ENCODE peak calls at places on chromosomes 13 and 19, in four cellular contexts. One of them, this sample, is unnamed.

GRCh38 chr19:36142046-36142445 is 2.2 kb downstream of the CAPNS1 start:
- DNase-seq in amygdala: no peak
- DNase-seq in tibial artery: no peak
- DNase-seq in naive thymus-derived CD4-positive, alpha-beta T cell: no peak
- DNase-seq in this sample: no peak

GRCh38 chr19:9039728-9040127 is 29.5 kb upstream of the MUC16 start:
- DNase-seq in amygdala: no peak
- DNase-seq in tibial artery: no peak
- DNase-seq in naive thymus-derived CD4-positive, alpha-beta T cell: no peak
- DNase-seq in this sample: no peak

GRCh38 chr19:41263042-41263849 is 926 bp upstream of the HNRNPUL1 start:
- DNase-seq in amygdala: peak; percentile 77
- DNase-seq in tibial artery: peak; percentile 72
- DNase-seq in naive thymus-derived CD4-positive, alpha-beta T cell: peak; percentile 97
- DNase-seq in this sample: peak; percentile 86

GRCh38 chr19:39797083-39797482 is 18.4 kb downstream of the LEUTX start:
- DNase-seq in amygdala: no peak
- DNase-seq in tibial artery: no peak
- DNase-seq in naive thymus-derived CD4-positive, alpha-beta T cell: no peak
- DNase-seq in this sample: no peak

GRCh38 chr13:47588676-47589075 is 412.4 kb downstream of the SUCLA2 start:
- DNase-seq in amygdala: no peak
- DNase-seq in tibial artery: no peak
- DNase-seq in naive thymus-derived CD4-positive, alpha-beta T cell: no peak
- DNase-seq in this sample: no peak

GRCh38 chr13:106533940-106534843 is 1.3 kb downstream of the EFNB2 start:
- DNase-seq in amygdala: peak; percentile 63
- DNase-seq in tibial artery: peak; percentile 40
- DNase-seq in naive thymus-derived CD4-positive, alpha-beta T cell: peak; percentile 27
- DNase-seq in this sample: peak; percentile 71

GRCh38 chr19:11767633-11768133 is 883 bp downstream of the ZNF441 start:
- DNase-seq in amygdala: peak; percentile 18
- DNase-seq in tibial artery: peak; percentile 45
- DNase-seq in naive thymus-derived CD4-positive, alpha-beta T cell: no peak
- DNase-seq in this sample: peak; percentile 76

GRCh38 chr19:48461982-48462655 is 6.7 kb downstream of the KCNJ14 start:
- DNase-seq in amygdala: no peak
- DNase-seq in tibial artery: no peak
- DNase-seq in naive thymus-derived CD4-positive, alpha-beta T cell: no peak
- DNase-seq in this sample: no peak

GRCh38 chr19:52007436-52007804 is 591 bp downstream of the ZNF615 start:
- DNase-seq in amygdala: peak; percentile 28
- DNase-seq in tibial artery: no peak
- DNase-seq in naive thymus-derived CD4-positive, alpha-beta T cell: no peak
- DNase-seq in this sample: no peak

GRCh38 chr19:5891938-5892771 is 11.4 kb downstream of the NDUFA11 start:
- DNase-seq in amygdala: peak; percentile 5
- DNase-seq in tibial artery: no peak
- DNase-seq in naive thymus-derived CD4-positive, alpha-beta T cell: no peak
- DNase-seq in this sample: no peak

GRCh38 chr13:97422118-97423054 is 11.6 kb upstream of the RAP2A start:
- DNase-seq in amygdala: no peak
- DNase-seq in tibial artery: no peak
- DNase-seq in naive thymus-derived CD4-positive, alpha-beta T cell: no peak
- DNase-seq in this sample: no peak

GRCh38 chr13:59687028-59687427 is 476.7 kb downstream of the DIAPH3 start:
- DNase-seq in amygdala: no peak
- DNase-seq in tibial artery: no peak
- DNase-seq in naive thymus-derived CD4-positive, alpha-beta T cell: no peak
- DNase-seq in this sample: no peak

GRCh38 chr19:48752511-48753365 is at the start of gene FUT1:
- DNase-seq in amygdala: no peak
- DNase-seq in tibial artery: peak; percentile 37
- DNase-seq in naive thymus-derived CD4-positive, alpha-beta T cell: peak; percentile 19
- DNase-seq in this sample: peak; percentile 82

GRCh38 chr19:21082011-21082975 is at the start of gene ZNF714:
- DNase-seq in amygdala: peak; percentile 79
- DNase-seq in tibial artery: peak; percentile 90
- DNase-seq in naive thymus-derived CD4-positive, alpha-beta T cell: peak; percentile 89
- DNase-seq in this sample: peak; percentile 92

GRCh38 chr19:7522923-7523667 is 671 bp downstream of the MCOLN1 start:
- DNase-seq in amygdala: no peak
- DNase-seq in tibial artery: peak; percentile 48
- DNase-seq in naive thymus-derived CD4-positive, alpha-beta T cell: no peak
- DNase-seq in this sample: no peak

GRCh38 chr13:109529964-109530363 is 256.4 kb downstream of the IRS2 start:
- DNase-seq in amygdala: no peak
- DNase-seq in tibial artery: no peak
- DNase-seq in naive thymus-derived CD4-positive, alpha-beta T cell: no peak
- DNase-seq in this sample: no peak

GRCh38 chr19:34348899-34349487 is 16.0 kb upstream of the GPI start:
- DNase-seq in amygdala: no peak
- DNase-seq in tibial artery: no peak
- DNase-seq in naive thymus-derived CD4-positive, alpha-beta T cell: no peak
- DNase-seq in this sample: no peak

GRCh38 chr13:110246530-110246929 is 60.4 kb downstream of the COL4A1 start:
- DNase-seq in amygdala: no peak
- DNase-seq in tibial artery: no peak
- DNase-seq in naive thymus-derived CD4-positive, alpha-beta T cell: no peak
- DNase-seq in this sample: no peak

GRCh38 chr13:23867027-23867491 is 22.1 kb downstream of the MIPEP start:
- DNase-seq in amygdala: no peak
- DNase-seq in tibial artery: no peak
- DNase-seq in naive thymus-derived CD4-positive, alpha-beta T cell: no peak
- DNase-seq in this sample: no peak

GRCh38 chr19:10416083-10416379 is 4.3 kb upstream of the PDE4A start:
- DNase-seq in amygdala: no peak
- DNase-seq in tibial artery: no peak
- DNase-seq in naive thymus-derived CD4-positive, alpha-beta T cell: no peak
- DNase-seq in this sample: no peak

GRCh38 chr19:49678970-49679831 is 2.1 kb downstream of the PRMT1 start:
- DNase-seq in amygdala: no peak
- DNase-seq in tibial artery: no peak
- DNase-seq in naive thymus-derived CD4-positive, alpha-beta T cell: no peak
- DNase-seq in this sample: no peak

GRCh38 chr13:110726726-110727125 is 13.2 kb downstream of the ING1 start:
- DNase-seq in amygdala: no peak
- DNase-seq in tibial artery: no peak
- DNase-seq in naive thymus-derived CD4-positive, alpha-beta T cell: peak; percentile 16
- DNase-seq in this sample: no peak

GRCh38 chr19:50311723-50312635 is 17.2 kb downstream of the KCNC3 start:
- DNase-seq in amygdala: no peak
- DNase-seq in tibial artery: no peak
- DNase-seq in naive thymus-derived CD4-positive, alpha-beta T cell: no peak
- DNase-seq in this sample: no peak

GRCh38 chr13:30124131-30124768 is 183.1 kb downstream of the KATNAL1 start:
- DNase-seq in amygdala: no peak
- DNase-seq in tibial artery: no peak
- DNase-seq in naive thymus-derived CD4-positive, alpha-beta T cell: no peak
- DNase-seq in this sample: no peak

GRCh38 chr13:34320084-34320483 is 502.1 kb downstream of the RFC3 start:
- DNase-seq in amygdala: no peak
- DNase-seq in tibial artery: no peak
- DNase-seq in naive thymus-derived CD4-positive, alpha-beta T cell: no peak
- DNase-seq in this sample: no peak

GRCh38 chr13:43284162-43284561 is 260.8 kb downstream of the DNAJC15 start:
- DNase-seq in amygdala: no peak
- DNase-seq in tibial artery: no peak
- DNase-seq in naive thymus-derived CD4-positive, alpha-beta T cell: no peak
- DNase-seq in this sample: no peak

GRCh38 chr13:20414475-20415287 is 111.0 kb downstream of the CRYL1 start:
- DNase-seq in amygdala: no peak
- DNase-seq in tibial artery: no peak
- DNase-seq in naive thymus-derived CD4-positive, alpha-beta T cell: no peak
- DNase-seq in this sample: no peak

GRCh38 chr19:6423499-6424189 is 967 bp downstream of the KHSRP start:
- DNase-seq in amygdala: no peak
- DNase-seq in tibial artery: no peak
- DNase-seq in naive thymus-derived CD4-positive, alpha-beta T cell: no peak
- DNase-seq in this sample: peak; percentile 67

GRCh38 chr13:113753171-113753570 is 5.9 kb upstream of the TMEM255B start:
- DNase-seq in amygdala: no peak
- DNase-seq in tibial artery: no peak
- DNase-seq in naive thymus-derived CD4-positive, alpha-beta T cell: no peak
- DNase-seq in this sample: no peak

GRCh38 chr19:44653977-44654784 is 10.5 kb downstream of the PVR start:
- DNase-seq in amygdala: no peak
- DNase-seq in tibial artery: peak; percentile 69
- DNase-seq in naive thymus-derived CD4-positive, alpha-beta T cell: peak; percentile 68
- DNase-seq in this sample: peak; percentile 89

GRCh38 chr13:51435002-51435578 is 17.7 kb downstream of the INTS6 start:
- DNase-seq in amygdala: no peak
- DNase-seq in tibial artery: no peak
- DNase-seq in naive thymus-derived CD4-positive, alpha-beta T cell: peak; percentile 34
- DNase-seq in this sample: no peak

GRCh38 chr19:52662631-52663030 is 24.5 kb upstream of the ZNF83 start:
- DNase-seq in amygdala: no peak
- DNase-seq in tibial artery: no peak
- DNase-seq in naive thymus-derived CD4-positive, alpha-beta T cell: no peak
- DNase-seq in this sample: no peak

GRCh38 chr13:49652691-49653305 is 24.5 kb downstream of the ARL11 start:
- DNase-seq in amygdala: no peak
- DNase-seq in tibial artery: no peak
- DNase-seq in naive thymus-derived CD4-positive, alpha-beta T cell: no peak
- DNase-seq in this sample: no peak